ENCODE peak calls at places on chromosomes 12 and 14, in eight cellular contexts. K, L, I, E, R, D, U and F are unnamed samples.

GRCh38 chr14:64835431-64835830 is 44.3 kb downstream of the SPTB start:
- DNase-seq in K (no peak), I (no peak), R (no peak), D (no peak), U (no peak), E (no peak), L (no peak), F (no peak)

GRCh38 chr14:50343424-50343823 is 31.3 kb downstream of the DMAC2L start:
- DNase-seq in L (no peak), D (no peak), I (no peak), K (no peak), R (no peak), E (peak), U (no peak), F (no peak)

GRCh38 chr12:87930033-87930432 is 99.2 kb downstream of the C12orf50 start:
- DNase-seq in E (peak), D (no peak), R (peak), L (no peak), U (no peak), I (no peak), K (no peak), F (no peak)

GRCh38 chr12:54169036-54169435 is 19.7 kb downstream of the SMUG1 start:
- DNase-seq in E (no peak), I (no peak), U (no peak), K (no peak), D (no peak), L (no peak), R (no peak), F (no peak)

GRCh38 chr14:69052181-69052601 is 73.1 kb upstream of the ACTN1 start:
- DNase-seq in R (no peak), E (no peak), I (no peak), K (no peak), L (no peak), D (no peak), U (no peak), F (no peak)

GRCh38 chr12:13187399-13187798 is 9.1 kb upstream of the EMP1 start:
- DNase-seq in U (no peak), R (no peak), I (no peak), D (no peak), L (no peak), K (no peak), E (no peak), F (no peak)

GRCh38 chr14:22251090-22251489 is 337.9 kb downstream of the DAD1 start:
- DNase-seq in E (no peak), R (no peak), K (no peak), L (no peak), U (no peak), D (no peak), I (no peak), F (no peak)

GRCh38 chr12:48961331-48961730 is 4.0 kb upstream of the ARF3 start:
- DNase-seq in D (no peak), K (no peak), L (no peak), E (no peak), U (no peak), I (no peak), R (no peak), F (no peak)

GRCh38 chr14:100142073-100143040 is 17.1 kb downstream of the DEGS2 start:
- DNase-seq in R (no peak), K (no peak), U (no peak), I (no peak), L (no peak), D (no peak), E (no peak), F (no peak)

GRCh38 chr14:77613207-77613606 is 3.2 kb downstream of the SPTLC2 start:
- DNase-seq in K (no peak), R (no peak), I (no peak), U (no peak), D (no peak), E (no peak), L (no peak), F (no peak)

GRCh38 chr14:70563869-70564268 is 29.1 kb upstream of the ADAM20 start:
- DNase-seq in K (no peak), R (no peak), D (no peak), E (no peak), I (no peak), U (no peak), L (no peak), F (no peak)